ENCODE peak calls at places on chromosomes 5 and 9, in ten cellular contexts. One of them, this sample, is unnamed.

GRCh38 chr5:35319231-35320002 is 89.1 kb upstream of the PRLR start:
- DNase-seq in A549: no peak
- DNase-seq in ovary: no peak
- DNase-seq in GM12891: no peak
- DNase-seq in NB4: peak
- DNase-seq in body of pancreas: peak
- DNase-seq in heart left ventricle: peak
- DNase-seq in IMR-90: peak
- DNase-seq in H54: no peak
- DNase-seq in breast epithelium: no peak
- DNase-seq in this sample: no peak

GRCh38 chr5:154755361-154756202 is at the start of gene LARP1:
- DNase-seq in NB4: peak
- DNase-seq in body of pancreas: no peak
- DNase-seq in H54: peak
- DNase-seq in A549: no peak
- DNase-seq in IMR-90: peak
- DNase-seq in heart left ventricle: peak
- DNase-seq in GM12891: no peak
- DNase-seq in ovary: no peak
- DNase-seq in breast epithelium: no peak
- DNase-seq in this sample: peak

GRCh38 chr5:128920345-128921215 is 44.7 kb upstream of the SLC27A6 start:
- DNase-seq in ovary: no peak
- DNase-seq in A549: no peak
- DNase-seq in body of pancreas: no peak
- DNase-seq in H54: no peak
- DNase-seq in IMR-90: peak
- DNase-seq in heart left ventricle: peak
- DNase-seq in NB4: no peak
- DNase-seq in GM12891: no peak
- DNase-seq in breast epithelium: no peak
- DNase-seq in this sample: no peak

GRCh38 chr5:6708814-6709213 is 4.4 kb upstream of the TENT4A start:
- DNase-seq in H54: no peak
- DNase-seq in body of pancreas: no peak
- DNase-seq in IMR-90: no peak
- DNase-seq in GM12891: no peak
- DNase-seq in heart left ventricle: no peak
- DNase-seq in NB4: no peak
- DNase-seq in A549: no peak
- DNase-seq in breast epithelium: no peak
- DNase-seq in ovary: no peak
- DNase-seq in this sample: no peak

GRCh38 chr9:135607401-135608293 is 31.7 kb downstream of the GLT6D1 start:
- DNase-seq in ovary: no peak
- DNase-seq in breast epithelium: no peak
- DNase-seq in body of pancreas: no peak
- DNase-seq in NB4: no peak
- DNase-seq in GM12891: peak
- DNase-seq in A549: no peak
- DNase-seq in heart left ventricle: no peak
- DNase-seq in H54: no peak
- DNase-seq in IMR-90: no peak
- DNase-seq in this sample: no peak

GRCh38 chr5:137383909-137384308 is 115.2 kb downstream of the SPOCK1 start:
- DNase-seq in heart left ventricle: no peak
- DNase-seq in ovary: no peak
- DNase-seq in H54: no peak
- DNase-seq in IMR-90: no peak
- DNase-seq in A549: no peak
- DNase-seq in GM12891: no peak
- DNase-seq in NB4: no peak
- DNase-seq in body of pancreas: no peak
- DNase-seq in breast epithelium: no peak
- DNase-seq in this sample: no peak

GRCh38 chr5:146073239-146073900 is 32.0 kb downstream of the PLAC8L1 start:
- DNase-seq in IMR-90: no peak
- DNase-seq in NB4: no peak
- DNase-seq in A549: no peak
- DNase-seq in ovary: no peak
- DNase-seq in body of pancreas: no peak
- DNase-seq in heart left ventricle: no peak
- DNase-seq in GM12891: no peak
- DNase-seq in breast epithelium: no peak
- DNase-seq in H54: no peak
- DNase-seq in this sample: no peak

GRCh38 chr9:36803951-36804350 is 230.1 kb downstream of the PAX5 start:
- DNase-seq in GM12891: no peak
- DNase-seq in IMR-90: no peak
- DNase-seq in body of pancreas: no peak
- DNase-seq in heart left ventricle: no peak
- DNase-seq in breast epithelium: no peak
- DNase-seq in NB4: no peak
- DNase-seq in A549: no peak
- DNase-seq in ovary: no peak
- DNase-seq in H54: no peak
- DNase-seq in this sample: no peak

GRCh38 chr9:85900504-85901201 is 40.3 kb upstream of the NAA35 start:
- DNase-seq in A549: peak
- DNase-seq in heart left ventricle: no peak
- DNase-seq in body of pancreas: no peak
- DNase-seq in GM12891: no peak
- DNase-seq in H54: peak
- DNase-seq in NB4: peak
- DNase-seq in breast epithelium: no peak
- DNase-seq in ovary: no peak
- DNase-seq in IMR-90: peak
- DNase-seq in this sample: peak

GRCh38 chr5:61617039-61617438 is 285.0 kb downstream of the ZSWIM6 start:
- DNase-seq in IMR-90: no peak
- DNase-seq in H54: no peak
- DNase-seq in breast epithelium: no peak
- DNase-seq in GM12891: no peak
- DNase-seq in heart left ventricle: no peak
- DNase-seq in ovary: no peak
- DNase-seq in NB4: no peak
- DNase-seq in A549: no peak
- DNase-seq in body of pancreas: no peak
- DNase-seq in this sample: peak

GRCh38 chr5:32312194-32312681 is 501 bp downstream of the MTMR12 start:
- DNase-seq in breast epithelium: peak
- DNase-seq in heart left ventricle: peak
- DNase-seq in body of pancreas: peak
- DNase-seq in H54: peak
- DNase-seq in IMR-90: peak
- DNase-seq in ovary: peak
- DNase-seq in GM12891: peak
- DNase-seq in NB4: peak
- DNase-seq in A549: peak
- DNase-seq in this sample: peak
- TF ChIP-seq POLR2A in breast epithelium: no peak
- TF ChIP-seq POLR2A in heart left ventricle: no peak
- TF ChIP-seq POLR2A in body of pancreas: peak
- TF ChIP-seq POLR2A in H54: peak
- TF ChIP-seq POLR2A in IMR-90: peak
- TF ChIP-seq POLR2A in ovary: peak
- TF ChIP-seq POLR2A in GM12891: no peak
- TF ChIP-seq POLR2A in NB4: no peak
- TF ChIP-seq POLR2A in A549: no peak
- TF ChIP-seq POLR2A in this sample: no peak

GRCh38 chr9:72300884-72301283 is 64.1 kb downstream of the ZFAND5 start:
- DNase-seq in IMR-90: no peak
- DNase-seq in heart left ventricle: no peak
- DNase-seq in A549: no peak
- DNase-seq in breast epithelium: no peak
- DNase-seq in H54: no peak
- DNase-seq in GM12891: no peak
- DNase-seq in NB4: no peak
- DNase-seq in ovary: no peak
- DNase-seq in body of pancreas: no peak
- DNase-seq in this sample: no peak

GRCh38 chr9:72309366-72310133 is 55.5 kb downstream of the ZFAND5 start:
- DNase-seq in breast epithelium: no peak
- DNase-seq in GM12891: no peak
- DNase-seq in body of pancreas: no peak
- DNase-seq in A549: no peak
- DNase-seq in heart left ventricle: no peak
- DNase-seq in H54: no peak
- DNase-seq in IMR-90: no peak
- DNase-seq in ovary: no peak
- DNase-seq in NB4: no peak
- DNase-seq in this sample: no peak

GRCh38 chr9:72306771-72307170 is 58.2 kb downstream of the ZFAND5 start:
- DNase-seq in IMR-90: no peak
- DNase-seq in H54: no peak
- DNase-seq in NB4: peak
- DNase-seq in A549: no peak
- DNase-seq in breast epithelium: no peak
- DNase-seq in GM12891: no peak
- DNase-seq in body of pancreas: no peak
- DNase-seq in heart left ventricle: no peak
- DNase-seq in ovary: no peak
- DNase-seq in this sample: no peak

GRCh38 chr9:72304538-72304937 is 60.5 kb downstream of the ZFAND5 start:
- DNase-seq in heart left ventricle: no peak
- DNase-seq in A549: no peak
- DNase-seq in H54: no peak
- DNase-seq in body of pancreas: no peak
- DNase-seq in GM12891: no peak
- DNase-seq in breast epithelium: no peak
- DNase-seq in NB4: no peak
- DNase-seq in IMR-90: no peak
- DNase-seq in ovary: no peak
- DNase-seq in this sample: no peak

DNA sequence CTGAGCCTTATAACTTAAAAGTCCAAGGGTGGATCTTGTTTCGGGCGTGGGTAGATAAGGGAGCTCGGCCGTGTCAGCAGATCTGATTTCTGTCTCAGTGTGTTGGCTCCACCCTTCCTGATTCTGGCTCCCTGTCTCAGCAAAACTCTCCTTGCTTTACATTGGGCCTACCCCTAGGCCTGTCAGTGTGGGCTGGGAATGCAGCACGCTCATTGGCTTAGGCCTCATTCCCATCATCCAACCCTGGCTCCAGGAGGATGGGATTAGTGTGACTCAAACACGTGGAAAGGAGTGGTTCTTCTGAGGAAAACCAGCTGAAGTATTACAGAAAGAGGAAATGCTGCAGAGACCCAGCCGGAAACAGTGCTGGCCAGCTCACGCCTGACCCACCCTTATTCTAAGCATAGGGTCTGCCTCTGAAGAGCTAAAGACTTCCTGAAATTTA is 59.9 kb downstream of the ZFAND5 start:
- DNase-seq in NB4: peak
- DNase-seq in GM12891: no peak
- DNase-seq in IMR-90: peak
- DNase-seq in ovary: no peak
- DNase-seq in breast epithelium: peak
- DNase-seq in A549: peak
- DNase-seq in body of pancreas: peak
- DNase-seq in H54: peak
- DNase-seq in heart left ventricle: peak
- DNase-seq in this sample: peak
- TF ChIP-seq POLR2A in NB4: no peak
- TF ChIP-seq POLR2A in GM12891: no peak
- TF ChIP-seq POLR2A in IMR-90: no peak
- TF ChIP-seq POLR2A in ovary: peak
- TF ChIP-seq POLR2A in breast epithelium: no peak
- TF ChIP-seq POLR2A in A549: peak
- TF ChIP-seq POLR2A in body of pancreas: peak
- TF ChIP-seq POLR2A in H54: peak
- TF ChIP-seq POLR2A in heart left ventricle: peak
- TF ChIP-seq POLR2A in this sample: no peak

GRCh38 chr9:134065720-134066419 is 2.0 kb downstream of the BRD3 start:
- DNase-seq in GM12891: peak
- DNase-seq in ovary: peak
- DNase-seq in NB4: peak
- DNase-seq in A549: peak
- DNase-seq in heart left ventricle: no peak
- DNase-seq in H54: peak
- DNase-seq in breast epithelium: no peak
- DNase-seq in IMR-90: peak
- DNase-seq in body of pancreas: peak
- DNase-seq in this sample: peak
- TF ChIP-seq POLR2A in GM12891: peak
- TF ChIP-seq POLR2A in ovary: no peak
- TF ChIP-seq POLR2A in NB4: no peak
- TF ChIP-seq POLR2A in A549: no peak
- TF ChIP-seq POLR2A in heart left ventricle: no peak
- TF ChIP-seq POLR2A in H54: no peak
- TF ChIP-seq POLR2A in breast epithelium: no peak
- TF ChIP-seq POLR2A in IMR-90: no peak
- TF ChIP-seq POLR2A in body of pancreas: peak
- TF ChIP-seq POLR2A in this sample: peak

GRCh38 chr5:132485641-132486317 is 4.8 kb downstream of the IRF1 start:
- DNase-seq in body of pancreas: peak
- DNase-seq in GM12891: no peak
- DNase-seq in NB4: no peak
- DNase-seq in IMR-90: no peak
- DNase-seq in H54: no peak
- DNase-seq in breast epithelium: peak
- DNase-seq in ovary: no peak
- DNase-seq in heart left ventricle: peak
- DNase-seq in A549: no peak
- DNase-seq in this sample: no peak

GRCh38 chr5:132483101-132483500 is 7.5 kb downstream of the IRF1 start:
- DNase-seq in breast epithelium: no peak
- DNase-seq in IMR-90: no peak
- DNase-seq in NB4: no peak
- DNase-seq in H54: no peak
- DNase-seq in heart left ventricle: no peak
- DNase-seq in A549: no peak
- DNase-seq in GM12891: no peak
- DNase-seq in ovary: no peak
- DNase-seq in body of pancreas: no peak
- DNase-seq in this sample: no peak

GRCh38 chr5:132483661-132484385 is 6.8 kb downstream of the IRF1 start:
- DNase-seq in NB4: no peak
- DNase-seq in IMR-90: no peak
- DNase-seq in breast epithelium: no peak
- DNase-seq in heart left ventricle: no peak
- DNase-seq in A549: no peak
- DNase-seq in ovary: no peak
- DNase-seq in body of pancreas: no peak
- DNase-seq in H54: no peak
- DNase-seq in GM12891: no peak
- DNase-seq in this sample: no peak

GRCh38 chr5:132486318-132487094 is 4.1 kb downstream of the IRF1 start:
- DNase-seq in heart left ventricle: peak
- DNase-seq in breast epithelium: no peak
- DNase-seq in GM12891: no peak
- DNase-seq in body of pancreas: peak
- DNase-seq in ovary: peak
- DNase-seq in IMR-90: no peak
- DNase-seq in H54: no peak
- DNase-seq in NB4: no peak
- DNase-seq in A549: no peak
- DNase-seq in this sample: no peak

DNA sequence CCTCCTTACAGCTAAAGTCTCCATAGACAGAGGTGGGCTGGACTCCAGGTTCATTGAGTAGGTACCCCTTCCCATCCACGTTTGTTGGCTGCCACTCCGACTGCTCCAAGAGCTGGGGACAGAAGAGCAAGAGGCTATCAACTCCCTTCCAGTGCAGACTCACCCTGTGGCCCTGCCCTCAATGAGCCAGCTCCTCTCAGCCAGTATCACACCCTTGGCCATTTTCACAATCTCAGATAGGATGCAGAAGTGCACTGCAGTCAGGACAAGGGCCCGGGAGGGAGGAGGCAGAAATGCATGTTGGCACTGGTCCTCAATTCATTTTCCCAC is 6.2 kb downstream of the IRF1 start:
- DNase-seq in IMR-90: no peak
- DNase-seq in body of pancreas: no peak
- DNase-seq in GM12891: no peak
- DNase-seq in ovary: no peak
- DNase-seq in breast epithelium: no peak
- DNase-seq in H54: no peak
- DNase-seq in heart left ventricle: no peak
- DNase-seq in A549: no peak
- DNase-seq in NB4: no peak
- DNase-seq in this sample: peak
- TF ChIP-seq POLR2A in IMR-90: no peak
- TF ChIP-seq POLR2A in body of pancreas: no peak
- TF ChIP-seq POLR2A in GM12891: peak
- TF ChIP-seq POLR2A in ovary: no peak
- TF ChIP-seq POLR2A in breast epithelium: no peak
- TF ChIP-seq POLR2A in H54: no peak
- TF ChIP-seq POLR2A in heart left ventricle: no peak
- TF ChIP-seq POLR2A in A549: no peak
- TF ChIP-seq POLR2A in NB4: no peak
- TF ChIP-seq POLR2A in this sample: no peak

This sample was measured in erythroblast.